ENCODE peak calls at places on chromosomes 13 and 19, in four cellular contexts. C, L, O and Y are unnamed samples. For H3K4me1, the result is how much of the 10 kb centered on the place peaks cover.

GRCh38 chr13:70708744-70709143 is 600.5 kb upstream of the KLHL1 start:
- DNase-seq in C (no peak), O (no peak), L (no peak), Y (no peak)

GRCh38 chr19:55635856-55636440 is 4.9 kb upstream of the ZNF580 start:
- DNase-seq in O (no peak), L (peak), C (no peak), Y (no peak)

GRCh38 chr19:19538767-19539166 is 702 bp downstream of the CILP2 start:
- DNase-seq in C (no peak), L (peak), O (no peak), Y (no peak)

GRCh38 chr13:46751811-46752635 is 44.9 kb downstream of the ESD start:
- DNase-seq in L (peak), O (no peak), C (peak), Y (no peak)

GRCh38 chr13:49256841-49257240 is 9.1 kb downstream of the CDADC1 start:
- DNase-seq in L (peak), C (peak), O (no peak), Y (no peak)

GRCh38 chr19:48637449-48637947 is 319 bp upstream of the DBP start:
- DNase-seq in C (peak), O (peak), L (peak), Y (peak)

GRCh38 chr13:109383683-109384082 is 402.7 kb downstream of the IRS2 start:
- DNase-seq in C (peak), O (peak), L (peak), Y (peak)

GRCh38 chr13:46630419-46631183 is 77.6 kb downstream of the LRCH1 start:
- DNase-seq in C (no peak), L (no peak), O (no peak), Y (no peak)

GRCh38 chr19:11381535-11382369 is 2.4 kb downstream of the EPOR start:
- DNase-seq in L (peak), C (peak), O (peak), Y (peak)

GRCh38 chr13:51244637-51245405 is 22.6 kb downstream of the FAM124A start:
- DNase-seq in L (no peak), O (no peak), C (no peak), Y (no peak)

GRCh38 chr19:51368366-51369282 is at the start of gene CLDND2:
- DNase-seq in L (no peak), C (no peak), O (no peak), Y (no peak)

GRCh38 chr13:33328691-33329090 is 43.1 kb upstream of the STARD13 start:
- DNase-seq in L (no peak), O (peak), C (no peak), Y (no peak)

GRCh38 chr19:1050989-1051788 is 11.3 kb downstream of the ABCA7 start:
- DNase-seq in C (no peak), L (no peak), O (no peak), Y (no peak)

GRCh38 chr19:10835089-10835753 is 791 bp downstream of the TMED1 start:
- DNase-seq in C (no peak), O (peak), L (peak), Y (peak)

GRCh38 chr13:35600137-35600536 is 123.6 kb upstream of the MAB21L1 start:
- DNase-seq in C (peak), O (no peak), L (peak), Y (no peak)

GRCh38 chr13:41306271-41307150 is 4.6 kb upstream of the NAA16 start:
- DNase-seq in L (no peak), C (peak), O (no peak), Y (no peak)

GRCh38 chr13:111359930-111360329 is 39.5 kb downstream of the TEX29 start:
- DNase-seq in C (no peak), L (no peak), O (no peak), Y (no peak)

GRCh38 chr13:107534548-107534947 is 680.8 kb downstream of the LIG4 start:
- DNase-seq in L (peak), C (peak), O (no peak), Y (no peak)

GRCh38 chr19:58356236-58356970 is 3.1 kb upstream of the A1BG start:
- DNase-seq in C (no peak), O (peak), L (peak), Y (no peak)

GRCh38 chr13:96730676-96731075 is 263.6 kb downstream of the OXGR1 start:
- DNase-seq in L (no peak), C (no peak), O (no peak), Y (no peak)

GRCh38 chr19:5889288-5889971 is 14.2 kb downstream of the NDUFA11 start:
- DNase-seq in C (no peak), L (peak), O (no peak), Y (no peak)

GRCh38 chr13:85236431-85236830 is 562.8 kb downstream of the SLITRK6 start:
- DNase-seq in L (no peak), C (peak), O (peak), Y (peak)

GRCh38 chr13:51451467-51452390 is 1.1 kb downstream of the INTS6 start:
- DNase-seq in C (peak), L (peak), O (peak), Y (no peak)

DNA sequence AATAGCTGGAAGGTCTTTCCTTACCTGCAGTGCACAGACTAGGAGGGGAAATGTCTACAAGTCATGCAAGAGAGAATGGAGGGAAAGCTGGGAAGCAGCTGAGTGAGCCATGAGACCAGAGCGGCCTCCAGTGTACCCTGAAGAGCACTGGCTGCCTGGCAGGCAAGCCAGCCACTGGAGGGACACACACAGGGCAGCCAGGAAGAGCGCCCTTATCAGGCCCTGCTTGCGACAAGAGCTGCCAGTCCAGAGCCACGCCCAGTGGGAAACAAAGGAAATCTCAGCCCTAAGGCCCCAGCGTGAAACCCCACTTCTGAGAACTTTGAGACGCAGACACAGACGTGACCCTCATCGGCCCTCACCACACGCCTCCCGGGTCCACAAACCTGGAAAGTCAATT is 105.0 kb downstream of the STK24 start:
- DNase-seq in L (no peak), O (no peak), C (no peak), Y (no peak)
- H3K4me1 ChIP-seq in L (under half), O (under half), C (under half), Y (under half)

GRCh38 chr19:41521860-41522555 is 54.0 kb upstream of the CEACAM21 start:
- DNase-seq in O (no peak), L (peak), C (no peak), Y (no peak)
- TF ChIP-seq EZH2 in O (no peak), L (peak), C (peak), Y (peak)

DNA sequence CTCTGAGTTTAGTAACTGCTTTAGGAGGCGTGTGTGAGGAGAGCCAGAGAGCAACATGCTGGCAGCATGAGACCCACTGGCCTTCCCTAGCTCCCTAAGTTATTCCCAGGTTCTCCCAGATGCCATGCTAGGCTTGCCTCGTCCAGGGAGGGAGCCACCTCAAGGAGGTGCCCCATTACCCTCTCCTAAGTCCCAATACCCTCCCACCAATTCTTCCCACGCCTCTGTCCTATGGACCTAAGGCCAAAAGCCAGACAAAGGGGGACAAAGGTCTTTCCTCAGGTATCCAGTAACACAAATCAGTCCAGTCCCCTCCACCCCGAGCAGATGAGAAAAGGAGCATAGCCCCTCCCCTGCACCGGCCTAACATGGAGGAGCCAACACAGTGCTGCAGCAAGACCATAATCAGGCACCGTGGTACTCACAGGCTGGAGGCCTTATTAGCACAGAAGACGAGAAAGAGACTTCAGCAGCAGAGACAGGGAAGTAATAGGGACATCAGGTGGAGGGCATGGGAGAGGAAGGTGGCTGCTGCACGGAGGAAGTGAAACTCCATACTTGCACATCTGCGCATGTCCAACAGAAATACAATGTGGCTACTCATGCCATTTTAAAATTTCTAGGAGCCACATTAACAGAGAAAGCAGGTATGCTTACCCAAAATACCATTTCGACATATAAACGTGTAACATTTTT is 46.3 kb downstream of the BRD4 start:
- DNase-seq in C (no peak), L (no peak), O (no peak), Y (no peak)
- H3K4me1 ChIP-seq in C (under half), L (half or more), O (half or more), Y (under half)

GRCh38 chr13:39875111-39875510 is 219.6 kb downstream of the COG6 start:
- DNase-seq in C (no peak), L (no peak), O (no peak), Y (no peak)
- TF ChIP-seq EZH2 in C (no peak), L (no peak), O (no peak), Y (no peak)

GRCh38 chr13:26953273-26953672 is 192.7 kb upstream of the GPR12 start:
- DNase-seq in O (no peak), L (no peak), C (no peak), Y (no peak)

GRCh38 chr13:26952551-26953138 is 192.1 kb upstream of the GPR12 start:
- DNase-seq in O (no peak), C (no peak), L (no peak), Y (no peak)

GRCh38 chr13:26956532-26957142 is 196.1 kb upstream of the GPR12 start:
- DNase-seq in L (no peak), O (no peak), C (no peak), Y (no peak)

GRCh38 chr13:26957163-26957562 is 196.6 kb upstream of the GPR12 start:
- DNase-seq in L (no peak), C (no peak), O (no peak), Y (no peak)

DNA sequence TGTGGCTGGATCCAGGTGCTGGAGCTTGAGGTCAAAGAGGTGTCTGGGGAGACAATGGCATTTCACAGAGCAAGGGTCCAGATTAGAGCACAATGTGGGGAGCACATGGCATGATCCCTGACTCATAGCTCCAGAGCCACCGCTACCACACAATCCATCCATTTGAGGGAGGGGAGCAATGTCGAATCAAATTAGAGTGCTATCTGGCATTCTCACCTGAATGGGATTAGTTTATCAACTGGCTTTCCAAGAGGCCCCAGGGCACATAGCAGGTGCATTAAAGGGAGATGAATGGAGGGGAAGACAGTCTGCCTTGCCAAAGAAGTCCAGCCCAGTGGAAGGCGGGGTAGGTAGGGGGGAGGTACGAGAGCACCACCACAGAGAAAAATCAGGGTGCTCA is 194.4 kb upstream of the GPR12 start:
- DNase-seq in C (no peak), O (no peak), L (no peak), Y (no peak)
- H3K4me1 ChIP-seq in C (under half), O (under half), L (under half), Y (under half)

GRCh38 chr13:20193142-20193923 is 595 bp upstream of the GJB2 start:
- DNase-seq in C (no peak), L (peak), O (no peak), Y (no peak)
- TF ChIP-seq EZH2 in C (peak), L (peak), O (no peak), Y (no peak)

GRCh38 chr19:4380254-4380727 is 20.1 kb downstream of the SH3GL1 start:
- DNase-seq in C (no peak), O (peak), L (peak), Y (no peak)

GRCh38 chr19:4376991-4377781 is 23.2 kb downstream of the SH3GL1 start:
- DNase-seq in O (peak), C (no peak), L (peak), Y (no peak)

GRCh38 chr19:4379383-4380253 is 20.7 kb downstream of the SH3GL1 start:
- DNase-seq in L (peak), C (peak), O (peak), Y (peak)

GRCh38 chr19:4376245-4376990 is 23.9 kb downstream of the SH3GL1 start:
- DNase-seq in O (peak), C (no peak), L (no peak), Y (no peak)

DNA sequence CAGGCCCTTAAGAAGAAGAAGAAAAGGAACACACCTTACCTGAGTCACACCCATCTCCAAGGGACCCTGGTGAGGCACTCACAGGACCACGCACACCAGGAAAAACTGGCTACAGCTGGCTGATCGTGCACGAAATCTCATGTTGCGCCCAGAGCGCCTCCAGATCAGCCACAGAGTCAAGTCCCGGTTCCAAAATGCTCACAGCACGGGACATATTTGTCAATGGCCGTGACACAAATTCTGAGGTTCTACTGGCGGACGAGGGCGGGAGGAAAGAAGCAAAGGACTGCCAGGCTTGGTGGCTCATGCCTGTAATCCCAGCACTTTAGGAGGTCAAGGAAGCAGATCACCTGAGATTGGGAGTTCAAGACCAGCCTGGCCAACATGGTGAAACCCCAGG is 21.5 kb downstream of the SH3GL1 start:
- DNase-seq in C (no peak), L (no peak), O (no peak), Y (no peak)
- H3K4me1 ChIP-seq in C (under half), L (under half), O (half or more), Y (half or more)

GRCh38 chr19:2323707-2324106 is 4.7 kb downstream of the LSM7 start:
- DNase-seq in C (no peak), L (no peak), O (no peak), Y (no peak)
- TF ChIP-seq EZH2 in C (no peak), L (no peak), O (no peak), Y (no peak)

GRCh38 chr13:112586334-112586733 is 1.6 kb downstream of the TUBGCP3 start:
- DNase-seq in O (no peak), L (no peak), C (no peak), Y (no peak)
- H3K4me1 ChIP-seq in O (under half), L (under half), C (under half), Y (under half)

GRCh38 chr19:50333737-50334617 is 4.8 kb upstream of the KCNC3 start:
- DNase-seq in L (peak), O (no peak), C (peak), Y (no peak)
- TF ChIP-seq EZH2 in L (no peak), O (no peak), C (no peak), Y (no peak)